ENCODE peak calls at places on chromosomes 1 and 21, in six cellular contexts. V is NCI-H2171; M is activated T-cell treated with anti-CD3 and anti-CD28 coated beads, Interleukin-2, amount 50 U/mL, for 48 hours; P is fibroblast of lung; H is mesothelial cell of epicardium; W is GM13977. E is an unnamed sample.

GRCh38 chr1:234770031-234770795 is 160.2 kb upstream of the IRF2BP2 start:
- DNase-seq in W (no peak), P (no peak), M (peak; percentile 21), V (no peak), H (no peak), E (no peak)

GRCh38 chr1:8219530-8219929 is 98.4 kb upstream of the SLC45A1 start:
- DNase-seq in M (no peak), P (peak; percentile 20), V (no peak), H (no peak), W (no peak), E (no peak)

GRCh38 chr1:233897325-233898162 is 6.9 kb upstream of the SLC35F3 start:
- DNase-seq in V (no peak), H (no peak), W (peak; percentile 58), P (no peak), M (no peak), E (no peak)

GRCh38 chr1:105362438-105362837 is 1612.7 kb downstream of the AMY1C start:
- DNase-seq in M (no peak), P (no peak), W (no peak), V (no peak), H (no peak), E (no peak)

GRCh38 chr1:215992620-215993019 is 425.5 kb downstream of the KCTD3 start:
- DNase-seq in P (no peak), W (peak; percentile 4), V (no peak), H (no peak), M (no peak), E (no peak)

GRCh38 chr1:234820597-234820996 is 210.6 kb upstream of the IRF2BP2 start:
- DNase-seq in V (no peak), W (no peak), M (no peak), H (no peak), P (no peak), E (no peak)

GRCh38 chr1:96834986-96835385 is 113.4 kb downstream of the PTBP2 start:
- DNase-seq in M (no peak), P (no peak), W (no peak), H (no peak), V (no peak), E (no peak)

GRCh38 chr1:43902058-43902831 is 31.4 kb upstream of the ARTN start:
- DNase-seq in M (no peak), V (no peak), H (no peak), P (no peak), W (no peak), E (no peak)

GRCh38 chr1:181148636-181149035 is 60.1 kb downstream of the IER5 start:
- DNase-seq in V (no peak), W (no peak), H (no peak), M (no peak), P (no peak), E (no peak)

GRCh38 chr1:239386453-239387303 is at the start of gene CHRM3:
- DNase-seq in V (no peak), P (peak; percentile 74), H (peak; percentile 28), W (no peak), M (peak; percentile 53), E (peak; percentile 28)

GRCh38 chr1:84603223-84603622 is 29.0 kb upstream of the CTBS start:
- DNase-seq in P (peak; percentile 87), M (no peak), H (no peak), V (no peak), W (no peak), E (peak; percentile 55)

GRCh38 chr1:25461783-25462182 is 31.1 kb downstream of the MACO1 start:
- DNase-seq in V (no peak), W (no peak), P (no peak), H (no peak), M (no peak), E (no peak)

GRCh38 chr1:152188673-152189591 is 29.9 kb upstream of the RPTN start:
- DNase-seq in M (peak; percentile 84), V (peak; percentile 35), H (no peak), P (peak; percentile 56), W (peak; percentile 56), E (peak; percentile 87)

GRCh38 chr1:105608713-105609112 is 1447.8 kb upstream of the PRMT6 start:
- DNase-seq in M (no peak), H (no peak), W (no peak), V (no peak), P (no peak), E (no peak)

GRCh38 chr1:147840909-147841308 is 61.7 kb upstream of the GJA8 start:
- DNase-seq in W (peak; percentile 12), V (no peak), M (peak; percentile 26), P (no peak), H (no peak), E (no peak)

GRCh38 chr1:12204140-12204539 is 25.7 kb upstream of the VPS13D start:
- DNase-seq in H (no peak), W (peak; percentile 63), P (no peak), M (peak; percentile 76), V (no peak), E (no peak)

GRCh38 chr1:6148497-6149241 is 31.5 kb downstream of the CHD5 start:
- DNase-seq in W (peak; percentile 79), P (no peak), M (peak; percentile 81), H (peak; percentile 63), V (no peak), E (peak; percentile 51)

GRCh38 chr1:202228484-202229122 is 35.0 kb downstream of the LGR6 start:
- DNase-seq in M (no peak), H (no peak), V (no peak), P (no peak), W (no peak), E (no peak)

GRCh38 chr1:223709598-223709997 is 2.7 kb upstream of the CAPN2 start:
- DNase-seq in M (no peak), P (no peak), H (no peak), V (no peak), W (no peak), E (no peak)

GRCh38 chr1:81812712-81813111 is 12.0 kb downstream of the ADGRL2 start:
- DNase-seq in H (no peak), M (no peak), P (peak; percentile 41), V (no peak), W (no peak), E (no peak)

GRCh38 chr1:169594391-169594790 is 8.1 kb upstream of the F5 start:
- DNase-seq in H (no peak), V (no peak), P (no peak), M (peak; percentile 52), W (peak; percentile 38), E (no peak)

GRCh38 chr1:203168256-203168786 is 7.3 kb downstream of the MYBPH start:
- DNase-seq in M (no peak), W (no peak), H (no peak), V (no peak), P (no peak), E (no peak)

GRCh38 chr1:8077120-8077573 is 51.0 kb upstream of the ERRFI1 start:
- DNase-seq in V (no peak), P (peak; percentile 99), W (no peak), H (no peak), M (no peak), E (peak; percentile 66)

GRCh38 chr1:16229976-16230740 is 6.8 kb downstream of the CPLANE2 start:
- DNase-seq in W (no peak), V (no peak), H (no peak), P (no peak), M (no peak), E (peak; percentile 14)

GRCh38 chr21:33011462-33011861 is 14.3 kb upstream of the OLIG2 start:
- DNase-seq in W (no peak), H (no peak), P (peak; percentile 70), M (no peak), V (no peak), E (no peak)

GRCh38 chr1:195335541-195335940 is 1272.7 kb downstream of the KCNT2 start:
- DNase-seq in V (no peak), M (no peak), H (no peak), W (no peak), P (peak; percentile 40), E (no peak)